ENCODE peak calls at places on chromosomes 5 and 9, in four cellular contexts. One of them, this sample, is unnamed.

GRCh38 chr5:29085142-29085541 is 2046.8 kb upstream of the CDH9 start:
- DNase-seq in CD8-positive, alpha-beta memory T cell: no peak
- DNase-seq in left lung: no peak
- DNase-seq in IMR-90: no peak
- DNase-seq in this sample: no peak

GRCh38 chr9:112570731-112571167 is 84.1 kb downstream of the KIAA1958 start:
- DNase-seq in left lung: no peak
- DNase-seq in CD8-positive, alpha-beta memory T cell: no peak
- DNase-seq in IMR-90: no peak
- DNase-seq in this sample: no peak

GRCh38 chr5:1564824-1565736 is 41.3 kb upstream of the LPCAT1 start:
- DNase-seq in CD8-positive, alpha-beta memory T cell: no peak
- DNase-seq in IMR-90: no peak
- DNase-seq in left lung: no peak
- DNase-seq in this sample: no peak

GRCh38 chr5:144092510-144092909 is 77.9 kb downstream of the YIPF5 start:
- DNase-seq in left lung: no peak
- DNase-seq in CD8-positive, alpha-beta memory T cell: no peak
- DNase-seq in IMR-90: no peak
- DNase-seq in this sample: no peak

GRCh38 chr9:5514608-5515260 is 4.4 kb downstream of the PDCD1LG2 start:
- DNase-seq in left lung: no peak
- DNase-seq in CD8-positive, alpha-beta memory T cell: no peak
- DNase-seq in IMR-90: no peak
- DNase-seq in this sample: no peak

GRCh38 chr9:21056931-21057330 is 20.8 kb downstream of the IFNB1 start:
- DNase-seq in IMR-90: peak; percentile 49
- DNase-seq in CD8-positive, alpha-beta memory T cell: no peak
- DNase-seq in left lung: no peak
- DNase-seq in this sample: no peak

GRCh38 chr5:81971086-81971693 is 633 bp upstream of the ATG10 start:
- DNase-seq in CD8-positive, alpha-beta memory T cell: no peak
- DNase-seq in IMR-90: peak; percentile 21
- DNase-seq in left lung: no peak
- DNase-seq in this sample: no peak

GRCh38 chr5:125112196-125112595 is 365.8 kb upstream of the ZNF608 start:
- DNase-seq in IMR-90: peak; percentile 85
- DNase-seq in left lung: no peak
- DNase-seq in CD8-positive, alpha-beta memory T cell: no peak
- DNase-seq in this sample: no peak

GRCh38 chr5:145818604-145819003 is 16.5 kb downstream of the PRELID2 start:
- DNase-seq in CD8-positive, alpha-beta memory T cell: no peak
- DNase-seq in IMR-90: no peak
- DNase-seq in left lung: no peak
- DNase-seq in this sample: no peak

GRCh38 chr5:175456105-175456504 is 12.1 kb upstream of the DRD1 start:
- DNase-seq in left lung: no peak
- DNase-seq in CD8-positive, alpha-beta memory T cell: no peak
- DNase-seq in IMR-90: no peak
- DNase-seq in this sample: no peak

GRCh38 chr9:83336696-83337095 is 201.5 kb downstream of the FRMD3 start:
- DNase-seq in left lung: no peak
- DNase-seq in CD8-positive, alpha-beta memory T cell: no peak
- DNase-seq in IMR-90: no peak
- DNase-seq in this sample: no peak

GRCh38 chr9:79569814-79570448 is 1.8 kb upstream of the TLE4 start:
- DNase-seq in CD8-positive, alpha-beta memory T cell: no peak
- DNase-seq in IMR-90: peak; percentile 18
- DNase-seq in left lung: no peak
- DNase-seq in this sample: no peak

GRCh38 chr5:10307206-10308148 is at the start of gene CMBL:
- DNase-seq in CD8-positive, alpha-beta memory T cell: no peak
- DNase-seq in left lung: peak; percentile 56
- DNase-seq in IMR-90: peak; percentile 48
- DNase-seq in this sample: peak; percentile 52

GRCh38 chr9:26760675-26761074 is 131.9 kb downstream of the CAAP1 start:
- DNase-seq in left lung: no peak
- DNase-seq in CD8-positive, alpha-beta memory T cell: no peak
- DNase-seq in IMR-90: no peak
- DNase-seq in this sample: no peak

GRCh38 chr9:135898634-135899407 is 8.5 kb downstream of the CAMSAP1 start:
- DNase-seq in left lung: no peak
- DNase-seq in IMR-90: peak; percentile 85
- DNase-seq in CD8-positive, alpha-beta memory T cell: no peak
- DNase-seq in this sample: no peak

GRCh38 chr9:84723426-84723825 is 53.9 kb downstream of the NTRK2 start:
- DNase-seq in left lung: no peak
- DNase-seq in IMR-90: no peak
- DNase-seq in CD8-positive, alpha-beta memory T cell: no peak
- DNase-seq in this sample: no peak

GRCh38 chr9:94056442-94056974 is 27.8 kb upstream of the PTPDC1 start:
- DNase-seq in IMR-90: peak; percentile 76
- DNase-seq in CD8-positive, alpha-beta memory T cell: no peak
- DNase-seq in left lung: no peak
- DNase-seq in this sample: no peak

GRCh38 chr9:121783126-121783522 is 131.7 kb downstream of the DAB2IP start:
- DNase-seq in IMR-90: no peak
- DNase-seq in left lung: no peak
- DNase-seq in CD8-positive, alpha-beta memory T cell: no peak
- DNase-seq in this sample: no peak

GRCh38 chr5:115227281-115227680 is 35.4 kb downstream of the PGGT1B start:
- DNase-seq in CD8-positive, alpha-beta memory T cell: no peak
- DNase-seq in left lung: no peak
- DNase-seq in IMR-90: no peak
- DNase-seq in this sample: no peak

GRCh38 chr9:83992407-83992806 is 11.8 kb downstream of the RMI1 start:
- DNase-seq in left lung: no peak
- DNase-seq in CD8-positive, alpha-beta memory T cell: no peak
- DNase-seq in IMR-90: peak; percentile 55
- DNase-seq in this sample: no peak

GRCh38 chr5:73121109-73121443 is 701 bp downstream of the TMEM171 start:
- DNase-seq in left lung: no peak
- DNase-seq in CD8-positive, alpha-beta memory T cell: no peak
- DNase-seq in IMR-90: peak; percentile 47
- DNase-seq in this sample: no peak
- H3K4me3 ChIP-seq in left lung: peak overlapping the region; percentile 37
- H3K4me3 ChIP-seq in CD8-positive, alpha-beta memory T cell: peak overlapping the region; percentile 53
- H3K4me3 ChIP-seq in IMR-90: peak overlapping the region; percentile 72
- H3K4me3 ChIP-seq in this sample: peak overlapping the region; percentile 57

GRCh38 chr9:114731701-114732100 is 49.7 kb upstream of the TEX48 start:
- DNase-seq in IMR-90: no peak
- DNase-seq in CD8-positive, alpha-beta memory T cell: no peak
- DNase-seq in left lung: no peak
- DNase-seq in this sample: no peak
- H3K27ac ChIP-seq in IMR-90: no peak overlapping the region
- H3K27ac ChIP-seq in CD8-positive, alpha-beta memory T cell: no peak overlapping the region
- H3K27ac ChIP-seq in left lung: no peak overlapping the region
- H3K27ac ChIP-seq in this sample: no peak overlapping the region

DNA sequence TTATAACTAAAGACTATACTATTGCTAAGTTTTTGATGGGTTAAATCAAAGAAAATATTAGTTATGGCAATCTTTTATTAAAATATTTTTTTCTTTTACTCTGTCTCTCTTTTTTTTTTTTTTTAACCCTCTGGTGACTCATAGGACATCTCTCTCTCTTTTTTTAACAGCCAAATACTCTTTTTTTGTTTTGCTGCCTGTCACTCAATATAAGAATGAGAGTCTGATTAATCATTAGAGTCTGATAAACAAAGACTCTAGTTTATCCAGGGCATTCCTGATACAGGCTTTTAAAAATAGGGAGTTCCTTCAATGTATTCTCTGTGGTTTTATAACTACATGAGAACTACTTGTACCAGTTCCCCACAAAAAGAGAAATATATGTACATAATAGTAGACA is 77.3 kb downstream of the SLC38A9 start:
- DNase-seq in left lung: no peak
- DNase-seq in IMR-90: no peak
- DNase-seq in CD8-positive, alpha-beta memory T cell: no peak
- DNase-seq in this sample: no peak
- H3K4me3 ChIP-seq in left lung: no peak overlapping the region
- H3K4me3 ChIP-seq in IMR-90: no peak overlapping the region
- H3K4me3 ChIP-seq in CD8-positive, alpha-beta memory T cell: no peak overlapping the region
- H3K4me3 ChIP-seq in this sample: no peak overlapping the region

GRCh38 chr5:6260846-6261245 is 117.5 kb downstream of the MED10 start:
- DNase-seq in IMR-90: no peak
- DNase-seq in CD8-positive, alpha-beta memory T cell: no peak
- DNase-seq in left lung: no peak
- DNase-seq in this sample: no peak
- H3K27ac ChIP-seq in IMR-90: no peak overlapping the region
- H3K27ac ChIP-seq in CD8-positive, alpha-beta memory T cell: no peak overlapping the region
- H3K27ac ChIP-seq in left lung: no peak overlapping the region
- H3K27ac ChIP-seq in this sample: no peak overlapping the region

GRCh38 chr5:42879267-42879666 is 67.6 kb upstream of the SELENOP start:
- DNase-seq in IMR-90: no peak
- DNase-seq in CD8-positive, alpha-beta memory T cell: no peak
- DNase-seq in left lung: no peak
- DNase-seq in this sample: no peak

GRCh38 chr5:42875785-42876374 is 64.2 kb upstream of the SELENOP start:
- DNase-seq in CD8-positive, alpha-beta memory T cell: no peak
- DNase-seq in left lung: no peak
- DNase-seq in IMR-90: no peak
- DNase-seq in this sample: no peak

GRCh38 chr5:42875211-42875610 is 63.5 kb upstream of the SELENOP start:
- DNase-seq in IMR-90: no peak
- DNase-seq in CD8-positive, alpha-beta memory T cell: no peak
- DNase-seq in left lung: no peak
- DNase-seq in this sample: no peak

GRCh38 chr5:42874621-42875198 is 63.0 kb upstream of the SELENOP start:
- DNase-seq in CD8-positive, alpha-beta memory T cell: no peak
- DNase-seq in IMR-90: no peak
- DNase-seq in left lung: no peak
- DNase-seq in this sample: no peak

GRCh38 chr5:42876375-42876844 is 64.7 kb upstream of the SELENOP start:
- DNase-seq in IMR-90: no peak
- DNase-seq in left lung: no peak
- DNase-seq in CD8-positive, alpha-beta memory T cell: no peak
- DNase-seq in this sample: no peak
- H3K4me3 ChIP-seq in IMR-90: no peak overlapping the region
- H3K4me3 ChIP-seq in left lung: no peak overlapping the region
- H3K4me3 ChIP-seq in CD8-positive, alpha-beta memory T cell: no peak overlapping the region
- H3K4me3 ChIP-seq in this sample: no peak overlapping the region

GRCh38 chr9:92242779-92243136 is 50.7 kb downstream of the IARS1 start:
- DNase-seq in CD8-positive, alpha-beta memory T cell: no peak
- DNase-seq in IMR-90: no peak
- DNase-seq in left lung: no peak
- DNase-seq in this sample: no peak

GRCh38 chr9:92247296-92247695 is 46.2 kb downstream of the IARS1 start:
- DNase-seq in CD8-positive, alpha-beta memory T cell: no peak
- DNase-seq in IMR-90: peak; percentile 5
- DNase-seq in left lung: no peak
- DNase-seq in this sample: no peak

GRCh38 chr9:92247981-92248380 is 45.5 kb downstream of the IARS1 start:
- DNase-seq in left lung: no peak
- DNase-seq in CD8-positive, alpha-beta memory T cell: no peak
- DNase-seq in IMR-90: no peak
- DNase-seq in this sample: no peak

GRCh38 chr9:92242115-92242778 is 51.2 kb downstream of the IARS1 start:
- DNase-seq in CD8-positive, alpha-beta memory T cell: no peak
- DNase-seq in left lung: no peak
- DNase-seq in IMR-90: peak; percentile 87
- DNase-seq in this sample: no peak

DNA sequence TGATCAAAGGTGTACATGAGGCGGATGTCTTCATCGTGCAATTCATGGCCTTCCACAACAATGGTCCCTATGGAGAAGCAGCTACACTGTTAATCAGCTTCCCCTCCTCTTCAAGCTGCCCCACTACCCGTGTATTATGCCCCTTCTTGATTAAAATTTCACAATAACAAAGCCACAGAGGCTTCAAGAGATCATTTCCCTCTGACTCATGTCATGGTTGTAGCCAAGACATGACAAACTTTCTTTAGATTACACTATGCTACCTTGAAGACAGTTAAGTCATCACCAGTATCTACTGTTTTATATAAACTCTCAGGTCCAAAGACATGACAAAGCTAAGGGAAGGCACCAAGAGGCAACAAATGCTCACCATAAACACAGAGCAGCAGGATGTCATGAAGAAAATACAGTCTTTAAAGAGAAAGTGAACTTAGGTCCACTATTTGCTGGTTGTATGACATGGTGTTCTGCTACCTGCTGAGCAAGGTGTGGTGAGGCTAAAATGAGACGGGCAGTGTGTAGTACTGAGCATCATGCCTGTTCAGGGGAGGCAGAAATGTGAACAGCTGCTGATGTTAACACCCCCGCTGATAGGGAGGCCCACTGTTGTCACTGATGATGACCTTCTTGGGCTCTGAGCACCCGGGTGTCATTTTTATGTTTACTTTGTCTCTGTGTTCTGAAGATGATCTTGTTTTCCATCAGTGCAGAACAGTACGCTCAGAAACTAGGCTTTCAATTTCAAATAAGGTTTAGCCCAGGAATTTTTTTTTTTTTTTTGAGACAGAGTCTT is 48.3 kb downstream of the IARS1 start:
- DNase-seq in left lung: no peak
- DNase-seq in IMR-90: peak; percentile 95
- DNase-seq in CD8-positive, alpha-beta memory T cell: no peak
- DNase-seq in this sample: no peak
- H3K27ac ChIP-seq in left lung: no peak overlapping the region
- H3K27ac ChIP-seq in IMR-90: peak overlapping the region; percentile 100
- H3K27ac ChIP-seq in CD8-positive, alpha-beta memory T cell: no peak overlapping the region
- H3K27ac ChIP-seq in this sample: no peak overlapping the region

GRCh38 chr5:24226492-24226891 is 418.3 kb downstream of the CDH10 start:
- DNase-seq in CD8-positive, alpha-beta memory T cell: no peak
- DNase-seq in left lung: no peak
- DNase-seq in IMR-90: no peak
- DNase-seq in this sample: no peak
- H3K4me3 ChIP-seq in CD8-positive, alpha-beta memory T cell: no peak overlapping the region
- H3K4me3 ChIP-seq in left lung: no peak overlapping the region
- H3K4me3 ChIP-seq in IMR-90: no peak overlapping the region
- H3K4me3 ChIP-seq in this sample: no peak overlapping the region

This sample was measured in heart left ventricle.